ENCODE peak calls at places on chromosome 10, in six cellular contexts. C is A549, V is GM12878, G is K562, H is HepG2, D is upper lobe of left lung. O is an unnamed sample.

GRCh38 chr10:59173414-59173813 is 3.0 kb upstream of the PHYHIPL start:
- ATAC-seq in C (no peak), V (no peak), G (no peak), H (no peak), D (no peak), O (no peak)

GRCh38 chr10:91742189-91742588 is 56.0 kb upstream of the TNKS2 start:
- ATAC-seq in C (no peak), V (no peak), G (no peak), H (no peak), D (no peak), O (no peak)

GRCh38 chr10:118768041-118768933 is 13.5 kb upstream of the CACUL1 start:
- ATAC-seq in C (no peak), V (no peak), G (peak), H (no peak), D (peak), O (no peak)

GRCh38 chr10:112649492-112650152 is 202.6 kb downstream of the VTI1A start:
- ATAC-seq in C (peak), V (no peak), G (no peak), H (no peak), D (no peak), O (no peak)

GRCh38 chr10:49280001-49280408 is 19.0 kb upstream of the C10orf71 start:
- ATAC-seq in C (no peak), V (no peak), G (no peak), H (no peak), D (no peak), O (peak)

GRCh38 chr10:43375401-43376020 is 4.1 kb downstream of the FXYD4 start:
- ATAC-seq in C (no peak), V (no peak), G (no peak), H (no peak), D (peak), O (no peak)

GRCh38 chr10:112519129-112519761 is 72.2 kb downstream of the VTI1A start:
- ATAC-seq in C (no peak), V (peak), G (no peak), H (no peak), D (no peak), O (no peak)

GRCh38 chr10:3353235-3353634 is 180.7 kb upstream of the PITRM1 start:
- ATAC-seq in C (no peak), V (no peak), G (no peak), H (no peak), D (no peak), O (no peak)

GRCh38 chr10:77380723-77381122 is 256.9 kb downstream of the KCNMA1 start:
- ATAC-seq in C (no peak), V (no peak), G (no peak), H (no peak), D (no peak), O (no peak)

GRCh38 chr10:122236690-122237306 is 34.3 kb upstream of the BTBD16 start:
- ATAC-seq in C (no peak), V (no peak), G (no peak), H (no peak), D (no peak), O (no peak)

GRCh38 chr10:60942604-60943269 is 1.2 kb downstream of the RHOBTB1 start:
- ATAC-seq in C (peak), V (peak), G (peak), H (peak), D (peak), O (no peak)

GRCh38 chr10:113441220-113441619 is 111.6 kb upstream of the HABP2 start:
- ATAC-seq in C (no peak), V (no peak), G (no peak), H (peak), D (peak), O (peak)

GRCh38 chr10:32923849-32924248 is 34.2 kb downstream of the ITGB1 start:
- ATAC-seq in C (no peak), V (no peak), G (peak), H (no peak), D (no peak), O (no peak)

GRCh38 chr10:29395409-29395808 is 106.5 kb downstream of the LYZL1 start:
- ATAC-seq in C (no peak), V (no peak), G (no peak), H (no peak), D (no peak), O (no peak)

GRCh38 chr10:17075510-17075909 is 54.1 kb downstream of the CUBN start:
- ATAC-seq in C (peak), V (no peak), G (no peak), H (no peak), D (peak), O (peak)

GRCh38 chr10:121788115-121788514 is 139.7 kb downstream of the ATE1 start:
- ATAC-seq in C (no peak), V (peak), G (no peak), H (no peak), D (no peak), O (no peak)

GRCh38 chr10:92816106-92816505 is 32.2 kb upstream of the EXOC6 start:
- ATAC-seq in C (no peak), V (no peak), G (no peak), H (no peak), D (no peak), O (peak)

GRCh38 chr10:84540022-84540616 is 211.7 kb downstream of the CCSER2 start:
- ATAC-seq in C (peak), V (peak), G (no peak), H (peak), D (no peak), O (no peak)

GRCh38 chr10:11367505-11367904 is 243.9 kb downstream of the USP6NL start:
- ATAC-seq in C (no peak), V (no peak), G (peak), H (no peak), D (no peak), O (no peak)

GRCh38 chr10:115022754-115023153 is 70.4 kb upstream of the ATRNL1 start:
- ATAC-seq in C (no peak), V (peak), G (no peak), H (no peak), D (no peak), O (no peak)

GRCh38 chr10:7592627-7593026 is 74.1 kb downstream of the ITIH5 start:
- ATAC-seq in C (peak), V (peak), G (no peak), H (peak), D (peak), O (peak)

GRCh38 chr10:29257106-29257783 is 31.6 kb upstream of the LYZL1 start:
- ATAC-seq in C (peak), V (no peak), G (no peak), H (peak), D (peak), O (peak)

GRCh38 chr10:78657622-78658165 is 411.1 kb upstream of the ZMIZ1 start:
- ATAC-seq in C (peak), V (peak), G (peak), H (peak), D (peak), O (peak)

GRCh38 chr10:90723416-90724068 is 134.3 kb downstream of the HTR7 start:
- ATAC-seq in C (peak), V (peak), G (no peak), H (no peak), D (no peak), O (no peak)

GRCh38 chr10:56823849-56824248 is 462.8 kb upstream of the ZWINT start:
- ATAC-seq in C (no peak), V (peak), G (no peak), H (no peak), D (no peak), O (no peak)

GRCh38 chr10:10796774-10797415 is 220.8 kb upstream of the CELF2 start:
- ATAC-seq in C (no peak), V (no peak), G (no peak), H (no peak), D (no peak), O (peak)

GRCh38 chr10:75288140-75288711 is 52.5 kb upstream of the COMTD1 start:
- ATAC-seq in C (no peak), V (no peak), G (no peak), H (no peak), D (no peak), O (no peak)

GRCh38 chr10:112236486-112236885 is 46.7 kb upstream of the TECTB start:
- ATAC-seq in C (no peak), V (no peak), G (no peak), H (no peak), D (no peak), O (no peak)

GRCh38 chr10:132939957-132940790 is 2.2 kb downstream of the CFAP46 start:
- ATAC-seq in C (peak), V (peak), G (peak), H (peak), D (no peak), O (no peak)

GRCh38 chr10:132939378-132939955 is 2.9 kb downstream of the CFAP46 start:
- ATAC-seq in C (no peak), V (no peak), G (no peak), H (peak), D (no peak), O (no peak)

GRCh38 chr10:132938472-132939329 is 3.7 kb downstream of the CFAP46 start:
- ATAC-seq in C (peak), V (peak), G (peak), H (peak), D (peak), O (no peak)

GRCh38 chr10:132934953-132935352 is 7.4 kb downstream of the CFAP46 start:
- ATAC-seq in C (no peak), V (no peak), G (no peak), H (no peak), D (no peak), O (no peak)

DNA sequence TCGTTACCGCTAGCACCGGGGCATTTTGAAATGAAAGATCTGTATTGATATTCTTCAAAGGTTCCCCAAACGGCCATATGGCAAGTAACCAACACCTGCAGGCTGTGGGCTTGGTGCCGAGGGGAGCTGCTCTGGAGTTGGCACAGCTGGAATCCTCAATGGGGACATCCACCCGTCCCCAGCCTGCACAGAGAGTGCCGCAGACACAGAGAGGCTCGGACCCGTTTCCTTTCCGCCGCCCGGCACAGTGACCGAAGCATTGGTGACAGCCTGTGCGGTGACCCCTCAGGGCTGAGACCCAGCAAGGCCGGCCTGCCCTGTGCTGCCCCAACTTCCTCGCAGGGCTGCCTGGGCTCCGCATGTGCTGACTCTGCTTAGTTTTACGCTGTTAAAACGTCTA is 4.5 kb downstream of the CFAP46 start:
- ATAC-seq in C (no peak), V (no peak), G (no peak), H (no peak), D (no peak), O (no peak)
- TF ChIP-seq EP300 in C (no peak), V (no peak), G (no peak), H (no peak), D (no peak), O (no peak)

GRCh38 chr10:100014129-100014762 is 4.5 kb upstream of the DNMBP start:
- ATAC-seq in C (no peak), V (peak), G (no peak), H (no peak), D (no peak), O (no peak)
- TF ChIP-seq POLR2A in C (no peak), V (no peak), G (no peak), H (no peak), D (no peak), O (no peak)

DNA sequence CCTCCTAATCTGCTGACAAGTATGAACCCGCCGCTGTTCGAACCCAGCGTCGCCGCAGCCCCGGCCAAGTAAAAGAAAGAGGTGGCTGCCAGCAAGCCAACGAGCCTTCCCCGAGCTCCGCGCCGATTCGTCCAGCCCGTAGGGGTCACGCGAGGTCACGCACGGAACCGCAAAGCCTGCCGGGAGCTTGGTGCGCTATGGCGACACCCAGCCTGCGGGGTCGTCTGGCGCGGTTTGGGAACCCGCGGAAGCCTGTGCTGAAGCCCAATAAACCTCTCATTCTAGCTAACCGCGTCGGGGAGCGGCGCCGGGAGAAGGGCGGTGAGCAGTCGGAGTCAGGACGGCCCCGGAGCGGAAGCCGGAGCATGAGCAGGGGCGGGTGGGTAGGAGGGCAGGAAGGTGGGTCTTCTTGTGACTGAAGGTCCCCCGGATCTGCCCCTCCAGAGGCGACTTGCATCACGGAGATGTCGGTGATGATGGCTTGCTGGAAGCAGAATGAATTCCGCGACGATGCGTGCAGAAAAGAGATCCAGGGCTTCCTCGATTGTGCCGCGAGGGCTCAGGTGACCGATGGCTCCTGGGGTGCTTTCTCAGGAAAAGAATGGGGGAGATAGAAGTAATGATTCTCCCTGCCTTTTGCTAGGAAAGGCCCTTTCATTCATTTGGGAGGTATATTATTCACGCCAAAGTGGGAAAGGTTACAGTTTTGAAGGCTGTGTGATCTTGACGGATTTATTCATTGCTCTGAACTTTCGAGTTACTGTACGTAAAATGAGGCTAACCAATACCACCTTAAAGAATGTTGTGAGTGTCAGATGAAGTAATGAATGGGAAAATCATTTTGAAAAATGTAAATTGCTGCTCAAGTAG is at the start of gene CHCHD1:
- ATAC-seq in C (peak), V (peak), G (peak), H (peak), D (peak), O (peak)
- TF ChIP-seq EP300 in C (no peak), V (no peak), G (peak), H (no peak), D (no peak), O (no peak)

GRCh38 chr10:125124907-125125306 is 35.5 kb downstream of the CTBP2 start:
- ATAC-seq in C (no peak), V (no peak), G (no peak), H (no peak), D (no peak), O (no peak)

GRCh38 chr10:125122566-125122965 is 37.8 kb downstream of the CTBP2 start:
- ATAC-seq in C (no peak), V (no peak), G (no peak), H (no peak), D (no peak), O (no peak)

GRCh38 chr10:125121003-125121402 is 39.4 kb downstream of the CTBP2 start:
- ATAC-seq in C (no peak), V (no peak), G (no peak), H (no peak), D (no peak), O (no peak)

GRCh38 chr10:125124114-125124486 is 36.3 kb downstream of the CTBP2 start:
- ATAC-seq in C (no peak), V (no peak), G (no peak), H (no peak), D (no peak), O (peak)

GRCh38 chr10:125123363-125124113 is 36.8 kb downstream of the CTBP2 start:
- ATAC-seq in C (peak), V (no peak), G (peak), H (no peak), D (peak), O (peak)
- TF ChIP-seq POLR2A in C (no peak), V (no peak), G (no peak), H (no peak), D (no peak), O (no peak)

DNA sequence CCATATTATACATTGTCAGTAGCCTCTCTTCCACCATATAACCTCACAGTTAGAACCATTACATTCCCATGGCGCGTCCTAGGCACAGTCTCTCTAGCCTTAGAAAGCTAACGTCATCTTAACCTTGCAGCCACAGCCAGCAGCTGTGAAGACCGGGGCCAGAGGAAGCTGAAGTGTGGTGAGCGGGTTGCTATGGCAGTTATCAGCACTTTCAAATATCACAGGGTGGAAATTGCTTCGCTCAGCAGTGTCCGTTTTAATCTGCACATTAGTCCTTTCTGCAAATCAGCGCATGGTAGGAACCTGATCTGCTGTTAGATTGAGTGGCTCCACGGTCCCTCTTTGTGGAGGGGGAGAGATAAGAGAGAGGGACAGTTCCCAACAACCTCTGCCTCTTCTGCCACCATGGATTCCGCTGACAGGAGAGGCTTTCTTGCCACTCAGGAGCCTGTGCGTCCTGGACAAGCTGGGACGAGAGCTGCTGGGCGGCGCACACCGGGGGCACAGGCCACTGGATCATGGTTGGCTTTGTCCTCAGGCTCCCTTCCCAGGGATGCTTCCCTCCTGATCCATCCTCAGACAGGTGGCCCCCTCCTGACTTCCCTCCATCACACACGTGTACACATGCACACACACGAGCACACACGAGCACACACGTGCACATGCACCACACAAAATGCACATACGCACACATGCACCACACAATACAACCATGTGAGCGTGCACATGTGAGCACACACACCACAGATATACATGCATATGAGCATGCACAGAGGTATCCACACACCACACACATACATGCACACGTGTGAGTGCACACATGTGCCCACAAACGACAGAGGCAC is 93.8 kb downstream of the WDR37 start:
- ATAC-seq in C (no peak), V (no peak), G (peak), H (no peak), D (peak), O (no peak)
- TF ChIP-seq EP300 in C (no peak), V (no peak), G (peak), H (no peak), D (no peak), O (no peak)

O was measured in gastroesophageal sphincter.